ENCODE peak calls at places on chromosomes 12 and 14, in eight cellular contexts. G is astrocyte of the cerebellum, J is choroid plexus epithelial cell, V is AG10803, H is RWPE2, O is PC-3, L is fibroblast of mammary gland, Y is HCT116. P is an unnamed sample.

GRCh38 chr14:50821471-50822464 is 9.2 kb downstream of the NIN start:
- DNase-seq in V (peak; percentile 53), G (no peak), H (no peak), O (no peak), J (no peak), L (no peak), Y (no peak), P (no peak)

GRCh38 chr14:30798516-30798915 is 75.8 kb upstream of the COCH start:
- DNase-seq in Y (no peak), O (no peak), H (no peak), J (no peak), L (no peak), G (no peak), V (no peak), P (no peak)

GRCh38 chr12:24778486-24779304 is 170.2 kb downstream of the BCAT1 start:
- DNase-seq in G (peak; percentile 58), Y (no peak), L (peak; percentile 73), O (peak; percentile 12), H (no peak), J (peak; percentile 84), V (peak; percentile 41), P (no peak)

GRCh38 chr12:16359512-16360491 is 12.4 kb downstream of the MGST1 start:
- DNase-seq in O (peak; percentile 62), L (peak; percentile 73), J (peak; percentile 82), H (no peak), G (no peak), Y (peak; percentile 47), V (peak; percentile 43), P (no peak)

GRCh38 chr14:75486317-75486716 is 36.0 kb upstream of the BATF start:
- DNase-seq in G (no peak), L (no peak), Y (no peak), O (no peak), V (no peak), J (no peak), H (no peak), P (no peak)

GRCh38 chr12:55840581-55841351 is 2.0 kb downstream of the MMP19 start:
- DNase-seq in J (no peak), Y (no peak), G (no peak), H (no peak), O (no peak), L (no peak), V (no peak), P (no peak)

GRCh38 chr12:49636574-49636973 is 13.2 kb downstream of the PRPF40B start:
- DNase-seq in H (no peak), G (no peak), O (no peak), L (no peak), Y (no peak), J (no peak), V (no peak), P (no peak)

GRCh38 chr12:29316772-29317171 is 64.2 kb downstream of the ERGIC2 start:
- DNase-seq in Y (no peak), O (peak; percentile 91), G (peak; percentile 80), H (no peak), V (peak; percentile 42), L (peak; percentile 30), J (peak; percentile 69), P (no peak)

GRCh38 chr14:55976219-55976618 is 142.0 kb upstream of the PELI2 start:
- DNase-seq in Y (peak; percentile 4), L (no peak), V (no peak), J (no peak), O (peak; percentile 37), G (no peak), H (no peak), P (no peak)

GRCh38 chr12:49365542-49365941 is 1.7 kb upstream of the SPATS2 start:
- DNase-seq in J (peak; percentile 94), G (peak; percentile 62), Y (no peak), O (peak; percentile 83), V (no peak), L (peak; percentile 92), H (no peak), P (no peak)

GRCh38 chr14:36973806-36974442 is 198.5 kb downstream of the SLC25A21 start:
- DNase-seq in Y (no peak), J (peak; percentile 75), V (peak; percentile 56), G (peak; percentile 22), H (no peak), L (peak; percentile 73), O (peak; percentile 85), P (no peak)

GRCh38 chr12:83753882-83754281 is 1067.2 kb downstream of the TMTC2 start:
- DNase-seq in V (no peak), L (no peak), G (no peak), O (no peak), H (no peak), J (no peak), Y (no peak), P (no peak)

GRCh38 chr14:75113932-75114539 is 12.8 kb downstream of the NEK9 start:
- DNase-seq in Y (no peak), H (no peak), L (no peak), O (no peak), J (no peak), V (no peak), G (no peak), P (no peak)

GRCh38 chr14:22998324-22999012 is 11.5 kb downstream of the C14orf93 start:
- DNase-seq in G (no peak), Y (no peak), H (no peak), O (no peak), V (no peak), L (no peak), J (no peak), P (no peak)

GRCh38 chr12:52518574-52519469 is 1.4 kb downstream of the KRT5 start:
- DNase-seq in H (no peak), L (no peak), Y (no peak), J (no peak), V (no peak), O (no peak), G (no peak), P (no peak)

GRCh38 chr12:128586630-128587029 is 237.1 kb downstream of the SLC15A4 start:
- DNase-seq in Y (no peak), V (no peak), J (no peak), O (no peak), G (no peak), H (no peak), L (no peak), P (no peak)

GRCh38 chr12:122888232-122888752 is 7.6 kb downstream of the VPS37B start:
- DNase-seq in V (peak; percentile 54), H (peak; percentile 96), O (peak; percentile 90), Y (peak; percentile 81), L (peak; percentile 63), G (peak; percentile 55), J (peak; percentile 92), P (no peak)

GRCh38 chr14:100187247-100187833 is 27.9 kb upstream of the DEGS2 start:
- DNase-seq in O (no peak), J (no peak), V (no peak), G (no peak), H (no peak), L (no peak), Y (no peak), P (no peak)

GRCh38 chr12:113870035-113870434 is 96.1 kb downstream of the RBM19 start:
- DNase-seq in G (no peak), H (no peak), Y (no peak), L (no peak), V (no peak), J (no peak), O (no peak), P (no peak)

GRCh38 chr12:29396774-29397173 is 15.8 kb upstream of the ERGIC2 start:
- DNase-seq in O (peak; percentile 57), H (no peak), J (peak; percentile 35), Y (no peak), V (no peak), L (no peak), G (no peak), P (no peak)

GRCh38 chr14:104031384-104031783 is 54.1 kb upstream of the ASPG start:
- DNase-seq in Y (no peak), G (no peak), H (no peak), J (no peak), L (no peak), O (no peak), V (no peak), P (no peak)

GRCh38 chr12:92356405-92356804 is 210.8 kb upstream of the BTG1 start:
- DNase-seq in O (no peak), V (peak; percentile 32), J (no peak), L (peak; percentile 26), G (no peak), H (no peak), Y (no peak), P (no peak)

GRCh38 chr14:98984719-98985041 is 287.3 kb downstream of the BCL11B start:
- DNase-seq in G (no peak), J (no peak), Y (no peak), H (no peak), V (no peak), L (no peak), O (no peak), P (no peak)

GRCh38 chr12:57488397-57489156 is 709 bp downstream of the MARS1 start:
- DNase-seq in L (peak; percentile 18), J (peak; percentile 39), V (no peak), H (no peak), Y (no peak), O (no peak), G (no peak), P (peak; percentile 20)
- TF ChIP-seq CTCF in L (no peak), J (no peak), V (no peak), H (no peak), Y (no peak), O (no peak), G (no peak), P (no peak)

DNA sequence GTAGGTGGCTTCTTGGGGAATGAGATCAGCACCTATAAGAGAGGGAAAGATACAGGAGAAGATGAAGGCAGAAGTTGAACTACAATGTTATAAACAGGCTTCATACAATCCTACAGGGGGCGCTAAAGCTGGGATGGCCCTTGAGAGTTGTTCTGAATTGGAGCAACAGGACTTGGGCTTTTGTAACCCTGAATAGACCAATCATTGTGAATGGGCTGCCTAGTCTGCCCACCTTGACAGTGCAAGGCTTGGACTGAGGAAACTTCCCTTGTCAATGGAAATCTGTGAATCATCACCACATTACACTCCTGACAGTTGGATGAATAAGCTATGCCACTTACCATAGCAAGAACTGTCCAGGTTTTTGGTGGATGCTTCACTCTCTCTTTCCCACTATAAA is 306.1 kb downstream of the KCNC2 start:
- DNase-seq in L (peak; percentile 8), J (no peak), O (peak; percentile 35), V (no peak), H (no peak), G (no peak), Y (peak; percentile 13), P (no peak)
- TF ChIP-seq CTCF in L (peak; percentile 37), J (peak; percentile 30), O (peak; percentile 58), V (peak; percentile 11), H (no peak), G (peak; percentile 23), Y (peak; percentile 62), P (peak; percentile 52)

DNA sequence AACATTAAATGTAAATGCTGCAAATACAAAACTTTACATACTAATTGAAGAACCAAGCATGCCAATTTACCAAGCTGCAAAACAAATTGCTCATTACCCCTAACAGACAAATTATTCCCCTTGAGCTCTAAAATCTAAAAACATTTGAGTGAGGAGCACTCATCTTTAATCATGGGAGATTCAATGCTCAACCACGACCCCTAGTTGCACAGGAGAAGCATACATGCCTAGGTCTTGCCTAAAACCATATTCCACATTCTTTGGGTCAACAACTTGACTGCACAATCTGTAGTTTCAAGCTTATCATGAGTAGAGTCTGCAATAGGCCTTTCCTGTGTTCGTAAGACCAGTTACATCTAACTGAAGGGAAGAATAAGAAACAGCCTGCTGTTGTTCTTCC is 69.7 kb downstream of the MGAT4C start:
- DNase-seq in L (peak; percentile 30), O (peak; percentile 34), Y (no peak), H (no peak), G (no peak), V (no peak), J (peak; percentile 34), P (no peak)
- TF ChIP-seq CTCF in L (peak; percentile 36), O (peak; percentile 69), Y (peak; percentile 29), H (peak; percentile 25), G (no peak), V (no peak), J (peak; percentile 37), P (peak; percentile 19)

GRCh38 chr14:24212924-24213865 is at the start of gene CHMP4A:
- DNase-seq in V (peak; percentile 98), Y (peak; percentile 95), J (peak; percentile 99), L (peak; percentile 98), G (peak; percentile 96), O (peak; percentile 97), H (peak; percentile 100), P (peak; percentile 100)
- TF ChIP-seq CTCF in V (peak; percentile 19), Y (no peak), J (peak; percentile 51), L (peak; percentile 15), G (peak; percentile 25), O (no peak), H (no peak), P (peak; percentile 66)

P was measured in chondrocyte.